ENCODE peak calls at places on chromosomes 16 and 17, in eight cellular contexts. U, F, D, E, X, I, Z and Q are unnamed samples.

GRCh38 chr16:51399908-51400670 is 249.0 kb upstream of the SALL1 start:
- DNase-seq in X (no peak), F (no peak), E (no peak), D (no peak), U (no peak), Z (no peak), I (no peak), Q (no peak)

GRCh38 chr17:16968786-16969185 is 3.1 kb downstream of the TNFRSF13B start:
- DNase-seq in Z (no peak), X (no peak), D (no peak), U (no peak), E (no peak), F (no peak), I (no peak), Q (no peak)

GRCh38 chr16:31200821-31201510 is 1.6 kb downstream of the PYCARD start:
- DNase-seq in Z (peak; percentile 36), E (no peak), U (no peak), X (no peak), D (peak; percentile 50), F (no peak), I (peak; percentile 39), Q (peak; percentile 51)

GRCh38 chr17:82255573-82255972 is 17.9 kb downstream of the CSNK1D start:
- DNase-seq in E (no peak), X (no peak), F (no peak), U (no peak), I (no peak), D (no peak), Z (no peak), Q (no peak)

GRCh38 chr17:58679263-58680037 is 12.4 kb downstream of the TEX14 start:
- DNase-seq in F (no peak), I (peak; percentile 33), Z (no peak), X (no peak), D (peak; percentile 81), U (no peak), E (no peak), Q (no peak)

GRCh38 chr17:56973520-56973919 is 4.4 kb upstream of the SCPEP1 start:
- DNase-seq in E (no peak), X (no peak), U (no peak), F (no peak), D (peak; percentile 89), I (peak; percentile 15), Z (no peak), Q (no peak)

GRCh38 chr16:77951788-77952187 is 70.6 kb upstream of the CLEC3A start:
- DNase-seq in I (no peak), E (no peak), F (no peak), D (peak; percentile 35), X (no peak), Z (no peak), U (no peak), Q (peak; percentile 35)

GRCh38 chr16:7492122-7492521 is 159.5 kb downstream of the RBFOX1 start:
- DNase-seq in U (no peak), F (no peak), Z (no peak), D (no peak), I (no peak), E (no peak), X (no peak), Q (no peak)

GRCh38 chr17:28416703-28417311 is 10.8 kb upstream of the SLC46A1 start:
- DNase-seq in Z (peak; percentile 67), F (no peak), U (peak; percentile 46), D (peak; percentile 62), I (peak; percentile 63), E (no peak), X (no peak), Q (peak; percentile 69)

GRCh38 chr17:75691371-75692290 is 24.5 kb downstream of the SAP30BP start:
- DNase-seq in U (peak; percentile 93), D (peak; percentile 49), Z (no peak), I (no peak), X (no peak), F (no peak), E (peak; percentile 69), Q (no peak)

GRCh38 chr17:81885869-81886548 is 5.4 kb downstream of the ALYREF start:
- DNase-seq in Z (no peak), D (peak; percentile 93), U (no peak), X (no peak), F (peak; percentile 97), I (no peak), E (no peak), Q (no peak)

GRCh38 chr17:74725111-74725510 is 11.9 kb upstream of the RAB37 start:
- DNase-seq in E (no peak), Z (no peak), U (no peak), D (no peak), I (no peak), X (no peak), F (no peak), Q (no peak)

GRCh38 chr16:72990003-72990521 is 57.9 kb downstream of the ZFHX3 start:
- DNase-seq in F (peak; percentile 99), D (peak; percentile 82), U (peak; percentile 71), I (peak; percentile 88), Z (no peak), X (peak; percentile 74), E (peak; percentile 95), Q (no peak)

GRCh38 chr17:79630821-79631639 is 20.2 kb upstream of the RBFOX3 start:
- DNase-seq in E (peak; percentile 18), F (no peak), Z (no peak), X (no peak), U (no peak), D (no peak), I (no peak), Q (no peak)

GRCh38 chr17:73786286-73786743 is 142.1 kb upstream of the SDK2 start:
- DNase-seq in D (peak; percentile 53), U (no peak), Z (peak; percentile 61), F (no peak), X (no peak), I (peak; percentile 11), E (no peak), Q (no peak)

GRCh38 chr17:29757788-29758187 is 135.1 kb upstream of the CORO6 start:
- DNase-seq in Z (no peak), E (no peak), F (no peak), D (no peak), U (no peak), I (no peak), X (no peak), Q (no peak)

GRCh38 chr16:1048442-1049112 is 24.0 kb upstream of the SSTR5 start:
- DNase-seq in Z (peak; percentile 90), D (peak; percentile 44), F (no peak), E (no peak), I (peak; percentile 9), X (no peak), U (no peak), Q (no peak)

GRCh38 chr17:34307110-34307509 is 12.1 kb upstream of the CCL8 start:
- DNase-seq in Z (no peak), X (no peak), I (peak; percentile 11), D (no peak), U (no peak), F (peak; percentile 22), E (no peak), Q (no peak)

GRCh38 chr16:85959686-85960085 is 60.7 kb downstream of the IRF8 start:
- DNase-seq in Z (no peak), I (no peak), D (no peak), X (no peak), F (no peak), U (no peak), E (no peak), Q (no peak)

GRCh38 chr17:44672479-44673093 is 16.3 kb downstream of the MEIOC start:
- DNase-seq in D (peak; percentile 63), I (peak; percentile 59), X (no peak), Z (no peak), U (no peak), F (no peak), E (no peak), Q (peak; percentile 18)
- TF ChIP-seq CTCF in D (peak; percentile 94), I (peak; percentile 67), X (peak; percentile 42), Z (peak; percentile 75), U (no peak), F (no peak), E (no peak), Q (peak; percentile 46)

GRCh38 chr16:64165368-64165767 is 956.5 kb downstream of the CDH11 start:
- DNase-seq in D (no peak), X (no peak), F (no peak), Z (no peak), U (no peak), E (no peak), I (no peak), Q (no peak)
- TF ChIP-seq CTCF in D (no peak), X (no peak), F (no peak), Z (no peak), U (no peak), E (no peak), I (no peak), Q (no peak)

GRCh38 chr16:52563767-52564611 is 17.0 kb upstream of the TOX3 start:
- DNase-seq in F (no peak), Z (no peak), E (no peak), I (no peak), X (no peak), D (no peak), U (no peak), Q (no peak)

GRCh38 chr16:52558448-52558847 is 11.5 kb upstream of the TOX3 start:
- DNase-seq in X (no peak), E (no peak), D (no peak), I (no peak), F (no peak), U (no peak), Z (no peak), Q (no peak)

GRCh38 chr16:52562770-52563169 is 15.8 kb upstream of the TOX3 start:
- DNase-seq in X (no peak), E (no peak), F (no peak), Z (no peak), D (no peak), U (no peak), I (no peak), Q (no peak)

GRCh38 chr16:52557236-52557635 is 10.3 kb upstream of the TOX3 start:
- DNase-seq in I (no peak), U (no peak), E (no peak), X (no peak), F (no peak), D (no peak), Z (no peak), Q (no peak)

DNA sequence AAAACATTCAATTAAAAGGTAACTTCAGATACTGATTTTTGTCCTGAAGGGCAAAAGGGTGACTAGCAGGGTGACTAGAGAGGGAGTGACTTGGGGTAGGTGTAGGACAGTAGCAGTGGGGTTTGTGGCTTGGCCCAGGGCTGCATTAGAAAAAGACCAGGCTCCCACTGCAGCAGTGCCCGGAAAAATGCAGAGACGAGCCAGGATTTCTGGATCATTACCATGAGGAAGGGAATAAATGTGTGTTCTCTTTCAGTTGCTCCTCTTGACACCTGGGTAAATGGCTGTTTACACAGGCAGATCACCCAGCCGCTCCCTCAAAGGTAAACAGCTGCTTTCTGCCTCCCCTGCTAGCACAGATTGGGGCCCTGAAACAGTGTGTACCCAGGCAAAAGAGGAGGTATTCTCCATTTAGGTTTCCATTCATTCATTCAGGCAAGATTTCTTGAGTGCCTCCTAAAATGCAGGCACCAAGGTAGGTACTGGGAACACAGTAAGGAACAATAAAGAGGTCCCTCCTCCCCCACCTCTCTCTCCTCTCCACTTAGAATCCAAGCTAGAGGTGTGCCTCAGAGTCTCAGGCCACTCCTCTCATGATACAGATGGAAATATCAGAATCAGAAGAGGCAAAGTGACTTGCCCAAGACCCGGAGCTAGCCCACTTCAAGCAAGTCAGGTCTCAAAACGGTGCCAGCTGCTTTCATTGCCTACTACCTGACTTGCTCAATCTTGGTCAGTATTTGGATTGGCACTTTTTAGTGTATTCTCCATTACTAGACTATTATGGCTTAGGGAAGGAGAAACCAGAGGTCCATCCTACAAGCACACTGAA is 15.2 kb upstream of the TOX3 start:
- DNase-seq in I (no peak), D (no peak), Z (no peak), X (no peak), F (no peak), U (no peak), E (no peak), Q (no peak)
- TF ChIP-seq CTCF in I (no peak), D (no peak), Z (no peak), X (no peak), F (no peak), U (no peak), E (no peak), Q (no peak)

GRCh38 chr17:48561894-48562810 is 16.0 kb downstream of the HOXB4 start:
- DNase-seq in X (no peak), Z (no peak), D (peak; percentile 15), F (no peak), U (no peak), I (peak; percentile 58), E (no peak), Q (no peak)
- TF ChIP-seq CTCF in X (no peak), Z (peak; percentile 16), D (peak; percentile 40), F (no peak), U (peak; percentile 16), I (peak; percentile 64), E (no peak), Q (no peak)